ENCODE peak calls at places on chromosome 10, in ten cellular contexts. Z is effector memory CD4-positive, alpha-beta T cell; D is kidney; N is transverse colon; G is caudate nucleus; B is A549; M is tibial artery; X is GM23248; I is heart left ventricle; S is CD8-positive, alpha-beta memory T cell. Y is an unnamed sample.

GRCh38 chr10:60358282-60358681 is 31.4 kb downstream of the ANK3 start:
- DNase-seq in M (no peak), I (no peak), D (no peak), Z (no peak), N (no peak), G (no peak), B (no peak), S (no peak), X (no peak), Y (no peak)

GRCh38 chr10:22321831-22322662 is 1.1 kb downstream of the BMI1 start:
- DNase-seq in I (no peak), G (peak), D (peak), X (peak), M (peak), N (no peak), Z (peak), B (peak), S (peak), Y (no peak)

GRCh38 chr10:93198401-93199175 is 124.9 kb downstream of the CYP26A1 start:
- DNase-seq in I (no peak), G (no peak), Z (no peak), N (no peak), M (no peak), B (no peak), D (peak), S (no peak), X (peak), Y (no peak)

GRCh38 chr10:44261710-44262455 is 123.0 kb downstream of the CXCL12 start:
- DNase-seq in S (no peak), B (no peak), G (no peak), Z (no peak), N (no peak), M (peak), I (peak), D (no peak), X (peak), Y (no peak)

GRCh38 chr10:33180390-33180789 is 154.1 kb downstream of the NRP1 start:
- DNase-seq in N (no peak), D (no peak), M (no peak), I (no peak), Z (no peak), S (no peak), B (no peak), X (peak), G (peak), Y (no peak)

GRCh38 chr10:59847326-59847725 is 59.0 kb downstream of the CCDC6 start:
- DNase-seq in S (no peak), Z (no peak), I (no peak), N (no peak), X (no peak), B (no peak), G (no peak), M (no peak), D (no peak), Y (no peak)

GRCh38 chr10:46014683-46015405 is 15.6 kb downstream of the NCOA4 start:
- DNase-seq in S (no peak), B (no peak), X (no peak), G (no peak), I (no peak), M (no peak), N (no peak), Z (no peak), D (no peak), Y (no peak)

GRCh38 chr10:9209105-9209798 is 1154.8 kb downstream of the GATA3 start:
- DNase-seq in X (peak), B (peak), N (peak), S (peak), D (no peak), G (peak), Z (peak), M (no peak), I (peak), Y (peak)

GRCh38 chr10:97708976-97709745 is 4.4 kb upstream of the MARVELD1 start:
- DNase-seq in X (peak), N (peak), M (peak), S (peak), D (peak), B (peak), G (peak), I (peak), Z (no peak), Y (peak)

GRCh38 chr10:121007264-121007663 is 156.1 kb downstream of the WDR11 start:
- DNase-seq in M (no peak), N (no peak), I (no peak), Z (no peak), D (no peak), B (no peak), S (no peak), G (no peak), X (no peak), Y (no peak)

GRCh38 chr10:51878695-51879094 is 179.3 kb upstream of the CSTF2T start:
- DNase-seq in D (no peak), Z (no peak), B (no peak), M (no peak), S (no peak), I (no peak), G (no peak), X (peak), N (no peak), Y (no peak)

GRCh38 chr10:88032566-88032965 is 169.1 kb downstream of the PTEN start:
- DNase-seq in I (no peak), G (no peak), D (no peak), B (no peak), Z (no peak), M (no peak), S (no peak), X (peak), N (no peak), Y (no peak)

GRCh38 chr10:83983578-83984255 is 155.6 kb upstream of the GHITM start:
- DNase-seq in N (no peak), S (no peak), G (no peak), M (no peak), D (no peak), B (peak), X (no peak), Z (no peak), I (no peak), Y (no peak)

GRCh38 chr10:52682766-52683165 is 89.8 kb downstream of the MBL2 start:
- DNase-seq in S (no peak), D (no peak), G (no peak), B (no peak), I (no peak), N (no peak), X (no peak), M (no peak), Z (no peak), Y (no peak)

GRCh38 chr10:53650794-53651193 is 878.2 kb upstream of the MBL2 start:
- DNase-seq in X (no peak), M (no peak), I (no peak), D (no peak), S (no peak), G (no peak), B (no peak), Z (no peak), N (no peak), Y (no peak)

GRCh38 chr10:94002156-94002555 is 8.4 kb downstream of the PLCE1 start:
- DNase-seq in M (no peak), Z (no peak), D (no peak), N (peak), S (no peak), B (no peak), G (no peak), I (peak), X (no peak), Y (no peak)

GRCh38 chr10:106387063-106387462 is 777.4 kb downstream of the SORCS1 start:
- DNase-seq in D (no peak), B (no peak), I (no peak), G (no peak), Z (no peak), M (no peak), N (no peak), S (no peak), X (peak), Y (no peak)

GRCh38 chr10:103757531-103758293 is 97.7 kb downstream of the SH3PXD2A start:
- DNase-seq in I (peak), X (peak), G (no peak), S (peak), N (peak), M (no peak), Z (no peak), B (peak), D (peak), Y (no peak)
- H3K27ac ChIP-seq in I (peak), X (peak), G (no peak), S (no peak), N (peak), M (peak), Z (no peak), B (peak), D (peak), Y (no peak)

DNA sequence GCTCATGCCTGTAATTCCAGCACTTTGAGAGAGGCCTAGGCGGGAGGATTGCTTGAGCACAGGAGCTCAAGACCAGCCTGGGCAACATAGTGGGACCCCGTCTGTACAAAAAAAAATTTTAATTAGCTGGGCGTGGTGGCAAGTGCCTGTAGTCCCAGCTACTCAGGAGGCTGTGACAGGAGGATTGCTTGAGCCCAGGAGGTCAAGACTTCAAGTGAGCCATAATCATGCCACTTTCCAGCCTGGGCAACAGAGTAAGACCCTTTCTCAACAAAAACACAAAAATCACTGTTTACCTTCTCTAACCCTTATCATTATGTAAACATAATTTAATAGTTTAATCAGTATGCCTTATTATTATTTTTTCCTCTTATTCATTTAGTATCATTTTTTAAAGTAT is 44.5 kb downstream of the GBF1 start:
- DNase-seq in B (no peak), M (no peak), D (no peak), S (no peak), N (no peak), G (no peak), I (no peak), Z (no peak), X (no peak), Y (no peak)
- H3K27ac ChIP-seq in B (no peak), M (no peak), D (no peak), S (no peak), N (no peak), G (no peak), I (no peak), Z (no peak), X (no peak), Y (no peak)

GRCh38 chr10:6748981-6749630 is 169.0 kb upstream of the PRKCQ start:
- DNase-seq in N (no peak), M (no peak), B (no peak), X (peak), D (no peak), I (no peak), S (no peak), Z (no peak), G (no peak), Y (no peak)
- H3K27ac ChIP-seq in N (no peak), M (no peak), B (no peak), X (peak), D (no peak), I (no peak), S (no peak), Z (no peak), G (no peak), Y (no peak)

GRCh38 chr10:101814466-101815041 is 3.7 kb downstream of the OGA start:
- DNase-seq in M (no peak), X (peak), G (no peak), Z (no peak), S (no peak), I (no peak), B (no peak), N (no peak), D (no peak), Y (no peak)
- H3K27ac ChIP-seq in M (peak), X (peak), G (no peak), Z (peak), S (no peak), I (no peak), B (no peak), N (peak), D (no peak), Y (no peak)

DNA sequence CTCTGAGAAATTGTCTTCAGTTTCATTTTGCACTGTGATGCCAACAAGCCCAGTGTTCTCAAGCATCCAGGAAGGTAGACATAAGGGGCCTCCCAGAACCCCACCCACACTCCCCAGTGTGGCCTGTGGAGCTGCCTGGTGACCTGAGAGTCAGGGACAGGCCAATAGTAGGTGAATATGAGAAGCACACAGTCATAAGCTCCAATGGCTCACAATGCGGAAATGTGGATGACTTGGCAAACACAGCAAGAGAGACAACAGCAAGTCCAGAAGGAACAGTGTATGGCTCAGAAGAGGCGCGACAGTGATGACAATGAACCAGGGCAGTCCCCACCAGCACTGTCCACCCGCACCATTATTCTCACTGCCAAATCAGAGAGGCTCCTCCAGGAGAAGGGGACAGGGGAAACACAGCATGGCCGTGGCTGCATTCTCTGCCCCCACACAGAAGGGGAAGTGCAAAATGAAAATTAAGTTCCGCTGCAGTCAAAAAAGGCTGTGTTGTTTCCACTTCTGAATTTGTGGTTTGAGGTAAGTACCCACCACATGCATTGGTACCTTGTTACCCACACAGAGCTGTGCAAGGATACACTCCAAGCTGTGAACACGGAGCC is 419.8 kb downstream of the GRID1 start:
- DNase-seq in B (no peak), M (no peak), X (no peak), N (no peak), I (no peak), Z (no peak), G (no peak), S (no peak), D (no peak), Y (no peak)
- H3K27ac ChIP-seq in B (no peak), M (no peak), X (no peak), N (no peak), I (no peak), Z (no peak), G (no peak), S (no peak), D (no peak), Y (no peak)

GRCh38 chr10:95794195-95794594 is 38.2 kb downstream of the ENTPD1 start:
- DNase-seq in D (no peak), Z (no peak), B (no peak), I (no peak), S (no peak), N (no peak), X (no peak), G (no peak), M (no peak), Y (no peak)
- H3K27ac ChIP-seq in D (no peak), Z (no peak), B (no peak), I (peak), S (no peak), N (peak), X (no peak), G (no peak), M (peak), Y (no peak)

Y was measured in substantia nigra.